ENCODE peak calls at places on chromosomes 2 and 18, in four cellular contexts. Z is fibroblast of lung, E is tibial nerve, N is psoas muscle. A is an unnamed sample.

GRCh38 chr2:25332571-25332970 is 9.2 kb downstream of the DNMT3A start:
- DNase-seq in N (peak; percentile 56), E (no peak), Z (no peak), A (no peak)

GRCh38 chr2:55268288-55268906 is 634 bp downstream of the MTIF2 start:
- DNase-seq in E (no peak), N (no peak), Z (peak; percentile 5), A (no peak)

GRCh38 chr2:105308785-105309540 is 20.6 kb downstream of the TGFBRAP1 start:
- DNase-seq in N (peak; percentile 55), E (no peak), Z (peak; percentile 21), A (no peak)

GRCh38 chr2:135820003-135820618 is 16.9 kb downstream of the LCT start:
- DNase-seq in N (no peak), Z (no peak), E (no peak), A (no peak)

GRCh38 chr2:6724572-6725140 is 141.1 kb downstream of the CMPK2 start:
- DNase-seq in N (no peak), Z (no peak), E (no peak), A (no peak)

GRCh38 chr2:75698928-75699327 is 11.8 kb downstream of the GCFC2 start:
- DNase-seq in N (no peak), Z (no peak), E (no peak), A (no peak)

GRCh38 chr2:51734115-51734514 is 702.2 kb upstream of the NRXN1 start:
- DNase-seq in E (no peak), N (no peak), Z (peak; percentile 78), A (no peak)

GRCh38 chr2:236130349-236130998 is 37.7 kb downstream of the GBX2 start:
- DNase-seq in Z (no peak), N (peak; percentile 38), E (no peak), A (no peak)

GRCh38 chr2:6880200-6880733 is 2.7 kb downstream of the RSAD2 start:
- DNase-seq in Z (no peak), N (no peak), E (no peak), A (no peak)

GRCh38 chr2:38398739-38399138 is 21.7 kb upstream of the ATL2 start:
- DNase-seq in E (no peak), N (no peak), Z (no peak), A (no peak)

GRCh38 chr2:180523629-180524340 is 456.6 kb upstream of the UBE2E3 start:
- DNase-seq in N (no peak), Z (peak; percentile 93), E (no peak), A (no peak)

GRCh38 chr2:240210198-240210965 is 69.9 kb upstream of the OTOS start:
- DNase-seq in N (peak; percentile 30), E (no peak), Z (no peak), A (no peak)

GRCh38 chr18:58042826-58043362 is 1.1 kb upstream of the NEDD4L start:
- DNase-seq in N (no peak), E (no peak), Z (no peak), A (no peak)

GRCh38 chr18:48133675-48134251 is 203.3 kb upstream of the SMAD2 start:
- DNase-seq in Z (no peak), E (no peak), N (no peak), A (no peak)

GRCh38 chr2:182715121-182715895 is 749 bp upstream of the DNAJC10 start:
- DNase-seq in E (no peak), Z (peak; percentile 65), N (no peak), A (no peak)

GRCh38 chr2:38376346-38376682 is 759 bp downstream of the ATL2 start:
- DNase-seq in N (no peak), E (peak; percentile 56), Z (peak; percentile 71), A (no peak)

GRCh38 chr2:220033546-220033945 is 406.1 kb downstream of the SLC4A3 start:
- DNase-seq in Z (no peak), N (no peak), E (no peak), A (no peak)
- H3K27ac ChIP-seq in Z (no peak overlapping the region), N (no peak overlapping the region), E (no peak overlapping the region), A (no peak overlapping the region)

DNA sequence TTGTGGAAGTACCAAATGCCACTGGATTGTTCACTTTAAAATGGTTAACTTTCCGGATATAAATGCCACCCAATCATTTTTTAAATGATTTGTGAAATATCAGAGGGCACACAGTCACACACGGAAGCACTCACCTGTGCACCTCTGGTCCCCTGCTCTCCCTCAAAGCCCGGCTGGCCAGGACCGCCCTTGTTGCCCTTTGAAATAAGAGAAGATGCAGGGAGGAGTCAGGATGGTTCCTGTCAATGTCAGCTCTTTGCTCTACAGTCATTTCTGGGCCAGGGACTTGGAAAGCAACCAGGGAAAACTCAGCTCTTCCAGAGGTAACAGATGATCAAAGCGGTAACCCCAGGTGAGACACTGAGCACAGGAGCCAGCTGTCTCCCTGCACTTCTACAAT is 60.8 kb downstream of the COL6A3 start:
- DNase-seq in Z (no peak), N (no peak), E (no peak), A (no peak)
- H3K36me3 ChIP-seq in Z (peaks cover 58% of the 10 kb centered on the region), N (no peaks in the 10 kb centered on the region), E (peaks cover 10% of the 10 kb centered on the region), A (no peaks in the 10 kb centered on the region)

GRCh38 chr2:121177905-121178304 is 107.1 kb downstream of the TFCP2L1 start:
- DNase-seq in Z (no peak), N (no peak), E (no peak), A (no peak)

GRCh38 chr2:121173806-121174205 is 111.2 kb downstream of the TFCP2L1 start:
- DNase-seq in Z (no peak), N (no peak), E (no peak), A (no peak)

GRCh38 chr2:121173112-121173511 is 111.9 kb downstream of the TFCP2L1 start:
- DNase-seq in E (no peak), N (no peak), Z (no peak), A (no peak)

GRCh38 chr2:121172456-121172855 is 112.5 kb downstream of the TFCP2L1 start:
- DNase-seq in E (no peak), N (no peak), Z (no peak), A (no peak)

DNA sequence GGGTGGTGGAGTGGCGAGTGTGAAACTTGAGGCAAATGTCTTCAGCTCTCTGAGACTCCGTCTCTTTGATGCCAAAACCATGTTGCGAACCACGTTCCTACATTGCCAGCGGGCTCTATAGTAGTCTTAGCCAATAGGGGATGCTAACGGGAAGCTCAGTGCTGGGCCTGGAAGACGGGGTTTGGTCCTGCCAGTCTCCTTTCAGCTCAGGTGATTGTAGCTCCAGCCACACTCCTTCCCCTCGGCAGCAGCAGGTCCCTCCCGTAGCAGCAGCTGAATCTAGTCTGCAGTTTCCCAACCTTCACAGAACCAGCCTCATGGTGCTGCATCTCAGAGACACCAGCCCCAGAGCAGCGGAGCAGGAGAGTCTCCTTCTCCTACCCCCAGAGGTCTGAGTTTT is 109.7 kb downstream of the TFCP2L1 start:
- DNase-seq in Z (no peak), E (no peak), N (no peak), A (no peak)
- H3K27ac ChIP-seq in Z (no peak overlapping the region), E (no peak overlapping the region), N (no peak overlapping the region), A (no peak overlapping the region)

DNA sequence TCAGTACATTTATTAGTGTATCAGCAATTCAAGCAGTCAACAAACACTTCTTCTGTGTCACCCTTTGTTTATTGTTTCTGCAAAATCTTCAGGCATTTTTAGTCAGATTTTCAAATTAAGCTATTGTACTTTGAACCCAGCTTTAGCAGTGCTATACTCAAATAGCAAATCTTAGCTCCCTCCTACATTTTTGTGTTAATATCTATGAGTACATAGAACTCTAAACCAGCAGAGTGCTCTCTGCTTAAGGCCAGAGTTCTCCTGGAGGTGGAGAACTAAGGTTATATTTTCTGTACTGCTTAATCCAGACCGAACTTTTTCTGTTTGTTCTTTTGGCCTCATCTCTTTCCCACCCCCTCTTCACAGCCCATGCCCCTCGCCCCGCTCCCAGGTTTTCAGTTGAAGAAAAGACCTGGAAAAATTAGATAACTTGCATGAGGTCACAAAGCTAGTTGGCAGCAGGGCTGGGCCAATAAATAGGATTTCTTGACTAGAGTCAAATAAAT is 29.2 kb upstream of the SCN1A start:
- DNase-seq in E (no peak), N (no peak), Z (no peak), A (no peak)
- H3K36me3 ChIP-seq in E (no peaks in the 10 kb centered on the region), N (no peaks in the 10 kb centered on the region), Z (no peaks in the 10 kb centered on the region), A (no peaks in the 10 kb centered on the region)

GRCh38 chr2:45859682-45860081 is 208.2 kb downstream of the PRKCE start:
- DNase-seq in E (no peak), Z (no peak), N (no peak), A (no peak)

GRCh38 chr2:45857206-45857605 is 205.7 kb downstream of the PRKCE start:
- DNase-seq in Z (no peak), E (no peak), N (no peak), A (no peak)

GRCh38 chr2:45862843-45863242 is 211.4 kb downstream of the PRKCE start:
- DNase-seq in Z (no peak), E (no peak), N (no peak), A (no peak)

GRCh38 chr2:45857848-45858520 is 206.5 kb downstream of the PRKCE start:
- DNase-seq in Z (no peak), N (no peak), E (no peak), A (no peak)

GRCh38 chr2:45860136-45861106 is 208.9 kb downstream of the PRKCE start:
- DNase-seq in Z (peak; percentile 86), E (peak; percentile 81), N (peak; percentile 70), A (no peak)
- H3K27ac ChIP-seq in Z (no peak overlapping the region), E (peak overlapping the region; percentile 83), N (no peak overlapping the region), A (peak overlapping the region; percentile 32)

DNA sequence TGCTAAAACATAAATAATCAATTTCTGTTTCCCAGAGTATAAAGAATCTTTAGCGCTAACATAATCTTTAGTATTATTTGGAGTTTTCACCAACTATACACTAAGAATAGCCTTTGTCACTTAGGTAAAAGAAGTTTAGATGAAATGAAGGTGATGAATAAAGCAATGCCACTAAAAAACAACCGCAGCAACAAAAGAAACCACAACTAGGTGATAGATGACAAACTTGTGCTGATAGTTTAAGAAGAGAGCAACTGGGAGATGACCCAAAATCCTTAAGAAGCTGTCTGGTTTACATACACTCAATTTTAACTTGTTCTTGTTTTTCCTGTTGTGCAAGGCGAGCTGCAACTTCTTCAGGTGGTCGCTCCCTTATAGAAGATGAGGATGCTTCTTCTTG is 24.8 kb downstream of the IMMT start:
- DNase-seq in Z (no peak), N (no peak), E (no peak), A (no peak)
- H3K36me3 ChIP-seq in Z (peaks cover 2% of the 10 kb centered on the region), N (peaks cover 9% of the 10 kb centered on the region), E (peaks cover 76% of the 10 kb centered on the region), A (peaks cover 75% of the 10 kb centered on the region)

GRCh38 chr18:75377975-75378673 is 49.4 kb downstream of the SMIM21 start:
- DNase-seq in E (no peak), N (no peak), Z (no peak), A (no peak)

GRCh38 chr18:75376004-75376403 is 51.5 kb downstream of the SMIM21 start:
- DNase-seq in E (no peak), Z (no peak), N (no peak), A (no peak)

GRCh38 chr18:75375341-75375740 is 52.2 kb downstream of the SMIM21 start:
- DNase-seq in E (no peak), N (no peak), Z (no peak), A (no peak)

GRCh38 chr18:75377258-75377657 is 50.2 kb downstream of the SMIM21 start:
- DNase-seq in N (no peak), Z (no peak), E (no peak), A (no peak)

DNA sequence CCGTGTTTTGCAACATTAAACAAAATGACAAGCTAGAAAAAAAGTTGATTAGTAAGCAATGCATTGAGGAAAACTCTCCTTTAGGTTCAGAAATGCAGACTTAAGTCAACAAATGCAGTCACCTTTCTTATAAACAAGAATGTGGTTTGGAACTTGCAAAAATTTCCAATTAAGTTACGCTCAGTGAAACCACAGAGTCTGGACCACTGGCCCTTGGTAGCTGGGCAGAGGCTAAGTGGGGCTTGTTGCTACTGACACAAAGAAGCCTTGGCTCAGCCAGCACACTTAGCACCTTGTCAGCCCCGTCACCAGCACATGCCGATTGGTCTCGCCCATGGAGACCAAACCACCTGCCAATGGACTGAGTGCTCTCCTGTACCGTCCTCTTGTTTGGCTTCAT is 53.0 kb downstream of the SMIM21 start:
- DNase-seq in E (no peak), N (no peak), Z (no peak), A (no peak)
- H3K27ac ChIP-seq in E (no peak overlapping the region), N (no peak overlapping the region), Z (no peak overlapping the region), A (no peak overlapping the region)

A was measured in esophagus muscularis mucosa.